ENCODE peak calls at places on chromosomes 3 and 15, in seven cellular contexts. X is WERI-Rb-1, B is lower leg skin, G is brain microvascular endothelial cell, W is AG10803, H is Peyer's patch, M is testis. L is an unnamed sample.

GRCh38 chr3:196979545-196979944 is 10.9 kb upstream of the PIGZ start:
- DNase-seq in G (no peak), W (peak), X (no peak), M (no peak), B (no peak), H (no peak), L (peak)

GRCh38 chr15:67138946-67139855 is 73.8 kb downstream of the SMAD3 start:
- DNase-seq in X (no peak), W (no peak), M (no peak), G (no peak), B (no peak), H (no peak), L (no peak)

GRCh38 chr3:43288366-43288765 is 2.0 kb downstream of the SNRK start:
- DNase-seq in W (peak), X (no peak), B (no peak), G (no peak), M (no peak), H (no peak), L (peak)

GRCh38 chr3:155070932-155071387 is 9.2 kb upstream of the MME start:
- DNase-seq in H (no peak), M (no peak), X (no peak), G (peak), W (peak), B (peak), L (peak)

GRCh38 chr3:29317659-29318173 is 36.8 kb downstream of the RBMS3 start:
- DNase-seq in G (no peak), W (no peak), X (no peak), H (no peak), B (no peak), M (no peak), L (no peak)

GRCh38 chr15:57890351-57890750 is 175.2 kb downstream of the ALDH1A2 start:
- DNase-seq in G (peak), W (peak), H (no peak), B (no peak), X (no peak), M (no peak), L (no peak)

GRCh38 chr15:57820119-57820518 is 113.6 kb downstream of the POLR2M start:
- DNase-seq in G (peak), H (no peak), B (no peak), W (peak), M (no peak), X (no peak), L (peak)

GRCh38 chr3:183491923-183492848 is 63.3 kb downstream of the KLHL6 start:
- DNase-seq in H (no peak), B (no peak), X (no peak), W (no peak), G (no peak), M (no peak), L (no peak)

GRCh38 chr3:15808679-15809078 is 10.9 kb upstream of the ANKRD28 start:
- DNase-seq in B (no peak), M (no peak), G (no peak), W (no peak), H (no peak), X (no peak), L (no peak)

GRCh38 chr3:107810195-107811071 is 280.4 kb downstream of the CD47 start:
- DNase-seq in G (no peak), W (no peak), M (no peak), B (no peak), H (no peak), X (no peak), L (no peak)

GRCh38 chr3:132008841-132009638 is 25.8 kb downstream of the CPNE4 start:
- DNase-seq in X (no peak), G (no peak), H (no peak), B (no peak), W (peak), M (no peak), L (no peak)

GRCh38 chr3:72347819-72348319 is 500.4 kb downstream of the SHQ1 start:
- DNase-seq in G (peak), H (peak), B (peak), M (peak), X (no peak), W (peak), L (peak)

GRCh38 chr3:64488938-64489337 is 198.9 kb downstream of the ADAMTS9 start:
- DNase-seq in B (no peak), W (no peak), M (no peak), G (no peak), X (no peak), H (no peak), L (no peak)

GRCh38 chr15:66043264-66043663 is 174.0 kb downstream of the RAB11A start:
- DNase-seq in H (no peak), G (no peak), W (no peak), X (no peak), M (no peak), B (no peak), L (no peak)

GRCh38 chr3:127720985-127721384 is 48.2 kb downstream of the ABTB1 start:
- DNase-seq in H (no peak), M (no peak), X (no peak), W (no peak), B (no peak), G (no peak), L (no peak)

GRCh38 chr3:13546667-13547171 is 2.2 kb upstream of the FBLN2 start:
- DNase-seq in X (no peak), W (no peak), M (peak), H (peak), B (no peak), G (peak), L (peak)

GRCh38 chr15:69324031-69324430 is 25.3 kb downstream of the PAQR5 start:
- DNase-seq in X (no peak), B (no peak), W (peak), H (no peak), M (no peak), G (no peak), L (no peak)

GRCh38 chr3:19420159-19420558 is 271.8 kb downstream of the KCNH8 start:
- DNase-seq in M (no peak), B (no peak), H (no peak), G (no peak), X (no peak), W (no peak), L (no peak)

GRCh38 chr3:123110953-123111615 is 44.3 kb downstream of the PDIA5 start:
- DNase-seq in X (peak), G (no peak), H (no peak), B (no peak), M (no peak), W (no peak), L (no peak)

GRCh38 chr3:18124501-18124900 is 300.6 kb downstream of the SATB1 start:
- DNase-seq in M (no peak), G (peak), W (peak), B (no peak), H (no peak), X (no peak), L (peak)

GRCh38 chr15:45991863-45992262 is 357.0 kb downstream of the SQOR start:
- DNase-seq in H (no peak), B (no peak), G (no peak), M (no peak), W (no peak), X (no peak), L (no peak)

GRCh38 chr15:94293411-94294402 is 62.3 kb downstream of the MCTP2 start:
- DNase-seq in G (no peak), H (no peak), B (no peak), W (no peak), M (no peak), X (no peak), L (peak)

GRCh38 chr3:72160351-72160750 is 375.4 kb upstream of the PROK2 start:
- DNase-seq in X (no peak), G (no peak), W (peak), H (no peak), M (no peak), B (no peak), L (no peak)

GRCh38 chr3:50242778-50243551 is 7.0 kb downstream of the GNAI2 start:
- DNase-seq in M (peak), B (peak), W (peak), H (no peak), G (peak), X (no peak), L (peak)

GRCh38 chr15:63287109-63287508 is 9.7 kb downstream of the APH1B start:
- DNase-seq in X (no peak), G (no peak), B (no peak), H (no peak), W (peak), M (no peak), L (peak)

GRCh38 chr3:126959921-126960603 is 22.9 kb upstream of the PLXNA1 start:
- DNase-seq in H (no peak), W (peak), B (no peak), X (no peak), M (no peak), G (peak), L (peak)

GRCh38 chr3:128343287-128344045 is 123.2 kb downstream of the DNAJB8 start:
- DNase-seq in G (peak), H (peak), W (peak), M (no peak), X (peak), B (no peak), L (peak)

GRCh38 chr3:51343918-51344687 is 41.0 kb upstream of the MANF start:
- DNase-seq in G (peak), X (no peak), M (no peak), H (no peak), W (peak), B (peak), L (peak)

GRCh38 chr15:48798319-48798718 is 12.6 kb downstream of the CEP152 start:
- DNase-seq in B (no peak), H (no peak), W (no peak), X (peak), M (no peak), G (no peak), L (no peak)

GRCh38 chr3:46500631-46501377 is 3.0 kb downstream of the RTP3 start:
- DNase-seq in W (peak), B (no peak), H (no peak), M (no peak), G (peak), X (no peak), L (peak)

GRCh38 chr15:55652363-55652762 is 64.2 kb upstream of the PYGO1 start:
- DNase-seq in H (no peak), G (no peak), X (no peak), W (no peak), B (no peak), M (no peak), L (no peak)

GRCh38 chr3:100526613-100527346 is 34.4 kb downstream of the TMEM45A start:
- DNase-seq in M (no peak), B (no peak), H (no peak), X (no peak), G (no peak), W (no peak), L (no peak)

GRCh38 chr3:40200754-40201316 is 108.7 kb upstream of the EIF1B start:
- DNase-seq in H (no peak), W (no peak), M (no peak), G (no peak), X (no peak), B (no peak), L (no peak)

GRCh38 chr15:58438956-58439355 is 7.2 kb downstream of the LIPC start:
- DNase-seq in M (no peak), B (no peak), G (peak), X (peak), W (peak), H (no peak), L (peak)

GRCh38 chr3:195809291-195809785 is 2.4 kb downstream of the MUC4 start:
- DNase-seq in B (no peak), M (no peak), G (no peak), X (no peak), H (peak), W (no peak), L (no peak)

GRCh38 chr15:49083471-49084284 is 37.4 kb upstream of the SECISBP2L start:
- DNase-seq in B (no peak), X (no peak), G (peak), H (no peak), M (no peak), W (peak), L (no peak)

GRCh38 chr3:16728762-16729745 is 123.8 kb upstream of the DAZL start:
- DNase-seq in H (no peak), W (peak), G (peak), B (no peak), X (no peak), M (no peak), L (peak)

GRCh38 chr15:61661791-61662190 is 398.5 kb downstream of the VPS13C start:
- DNase-seq in M (peak), X (no peak), H (no peak), B (peak), G (no peak), W (peak), L (no peak)

GRCh38 chr3:85321892-85322291 is 363.1 kb downstream of the CADM2 start:
- DNase-seq in W (no peak), M (no peak), H (no peak), G (no peak), X (no peak), B (no peak), L (no peak)
- TF ChIP-seq CTCF in W (no peak), M (no peak), H (no peak), G (no peak), X (no peak), B (no peak), L (no peak)

DNA sequence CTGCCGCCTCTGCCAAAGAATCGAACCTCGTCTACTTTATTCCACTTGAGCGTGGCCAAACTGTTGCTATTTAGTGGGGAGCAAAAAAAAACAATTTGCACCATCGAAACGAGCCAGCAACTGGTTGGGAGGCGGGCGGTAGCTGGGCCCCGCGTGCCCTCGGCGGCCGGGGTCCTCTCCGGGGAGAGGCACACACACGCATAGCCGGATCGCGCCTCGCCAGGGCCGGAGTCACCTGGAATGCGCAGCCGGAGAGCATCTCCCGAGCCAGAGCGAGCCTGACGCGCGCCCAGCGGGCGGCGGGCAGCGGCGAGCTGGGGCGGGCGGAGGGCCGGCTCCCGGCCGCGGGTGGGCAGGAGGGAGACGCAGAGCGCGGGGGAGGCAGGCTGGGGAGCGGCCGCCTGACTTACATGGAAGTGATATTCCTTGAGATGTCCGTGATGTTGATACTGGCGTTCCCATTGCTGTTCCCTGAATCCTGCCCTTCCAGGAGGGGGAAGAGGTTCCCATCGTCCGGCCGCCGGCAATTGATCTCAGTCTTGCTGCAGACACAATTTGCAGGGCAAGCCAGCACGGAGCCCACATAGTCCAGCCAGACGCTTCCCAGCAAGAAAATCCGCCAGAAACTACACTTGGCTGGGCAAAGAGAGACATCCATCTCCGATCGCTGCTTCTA is 905 bp downstream of the NTRK3 start:
- DNase-seq in X (peak), M (peak), W (peak), G (peak), H (no peak), B (no peak), L (peak)
- H3K4me3 ChIP-seq in X (peak), M (peak), W (peak), G (no peak), H (peak), B (no peak), L (peak)

GRCh38 chr3:65669163-65669875 is 369.4 kb downstream of the MAGI1 start:
- DNase-seq in G (peak), B (no peak), X (no peak), W (peak), M (no peak), H (no peak), L (peak)

GRCh38 chr3:65676592-65676991 is 362.1 kb downstream of the MAGI1 start:
- DNase-seq in H (no peak), B (no peak), X (no peak), W (no peak), M (no peak), G (no peak), L (no peak)

GRCh38 chr3:65671004-65671403 is 367.7 kb downstream of the MAGI1 start:
- DNase-seq in B (no peak), G (no peak), X (no peak), W (no peak), M (no peak), H (no peak), L (peak)

GRCh38 chr3:65672071-65672470 is 366.6 kb downstream of the MAGI1 start:
- DNase-seq in M (no peak), H (no peak), G (no peak), X (no peak), W (no peak), B (no peak), L (no peak)

GRCh38 chr3:65672876-65673815 is 365.6 kb downstream of the MAGI1 start:
- DNase-seq in M (peak), G (peak), W (peak), B (peak), X (peak), H (peak), L (peak)
- TF ChIP-seq CTCF in M (peak), G (peak), W (peak), B (no peak), X (peak), H (no peak), L (peak)

DNA sequence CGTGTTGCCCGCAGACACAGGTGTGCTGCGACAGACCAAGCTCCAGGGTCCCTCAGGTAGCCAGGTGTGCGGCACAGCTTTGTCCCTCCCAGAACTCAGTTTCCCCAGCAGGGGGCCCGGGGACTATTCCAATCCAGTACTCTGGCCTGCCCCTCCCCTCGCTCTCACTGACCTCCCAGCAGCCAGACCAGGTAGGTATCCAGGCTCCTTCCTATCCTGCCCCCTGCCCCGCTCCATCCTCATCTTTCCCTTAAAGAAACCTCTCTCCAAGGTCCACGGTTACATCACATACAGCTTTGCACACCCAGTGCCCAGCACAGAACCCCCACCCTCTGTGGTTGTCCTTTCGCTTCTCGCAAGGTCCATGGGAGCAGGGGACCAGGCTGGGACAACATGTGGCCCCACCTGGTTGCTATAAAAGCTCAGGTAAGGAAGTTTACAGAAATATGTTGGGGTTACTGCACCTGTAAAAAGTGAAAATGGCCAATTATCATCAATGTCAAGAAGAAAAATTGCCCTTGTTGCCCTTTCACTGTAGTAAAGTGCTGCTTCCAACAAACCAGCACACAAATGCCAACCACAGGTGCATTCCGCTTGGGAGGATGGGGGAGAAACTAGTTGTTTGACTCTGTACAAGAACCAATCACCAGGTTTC is 7.3 kb upstream of the CYP11A1 start:
- DNase-seq in G (no peak), B (no peak), M (no peak), W (no peak), X (no peak), H (no peak), L (no peak)
- H3K4me3 ChIP-seq in G (peak), B (no peak), M (peak), W (peak), X (peak), H (peak), L (no peak)

DNA sequence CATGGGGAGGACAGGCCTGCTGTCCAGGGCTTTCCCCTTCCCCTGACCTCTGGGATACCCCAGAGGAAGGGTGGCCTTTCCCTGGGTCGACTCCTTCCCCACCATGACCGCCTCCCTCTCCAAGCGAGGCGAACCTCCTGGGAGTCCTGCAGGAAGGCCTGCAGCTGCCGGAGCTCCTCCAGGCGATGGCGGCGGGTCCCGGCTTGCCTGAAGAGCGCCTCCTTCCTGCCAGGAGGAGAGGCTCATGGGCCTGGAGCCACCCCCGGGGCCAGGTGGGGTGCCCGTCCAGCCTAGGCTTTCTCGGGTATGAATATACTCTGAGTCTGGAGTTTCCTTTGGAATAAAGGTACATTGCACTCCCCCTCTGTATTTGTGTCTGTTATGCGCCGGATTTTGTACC is 20.1 kb downstream of the PLA2G4B start:
- DNase-seq in G (no peak), B (no peak), X (no peak), M (no peak), W (no peak), H (no peak), L (no peak)
- TF ChIP-seq CTCF in G (no peak), B (no peak), X (peak), M (no peak), W (no peak), H (no peak), L (no peak)

DNA sequence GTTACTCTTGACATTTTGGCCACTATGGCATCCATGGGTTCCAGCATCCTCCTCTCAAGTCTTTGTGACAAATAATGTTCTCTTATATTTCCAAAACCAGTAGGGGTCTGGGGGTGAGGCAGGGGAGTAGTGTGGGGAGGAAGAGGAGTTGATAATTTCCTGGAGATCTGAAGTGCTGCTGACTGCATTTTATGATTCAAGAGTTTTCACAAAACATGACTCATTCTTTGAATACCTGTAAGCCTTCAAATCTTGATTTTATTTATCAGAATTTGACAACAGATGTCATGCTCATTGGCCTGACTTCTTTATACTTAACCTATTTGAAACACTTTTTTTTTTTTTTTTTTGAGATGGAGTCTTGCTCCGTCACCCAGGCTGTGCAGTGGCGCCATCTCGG is 98.8 kb upstream of the PLXND1 start:
- DNase-seq in M (no peak), G (no peak), B (no peak), W (no peak), X (no peak), H (no peak), L (no peak)
- H3K4me3 ChIP-seq in M (no peak), G (no peak), B (no peak), W (no peak), X (no peak), H (no peak), L (no peak)

L was measured in fibroblast of pulmonary artery.